ENCODE peak calls at places on chromosomes 5 and 9, in ten cellular contexts. M, R, I, J, S, G, P, E, A and X are unnamed samples.

GRCh38 chr9:129351642-129352151 is 173.6 kb upstream of the IER5L start:
- DNase-seq in M (no peak), R (no peak), I (no peak), J (peak; percentile 41), S (peak; percentile 25), G (peak; percentile 75), P (no peak), E (no peak), A (no peak), X (no peak)

GRCh38 chr9:90099262-90099982 is 494.6 kb downstream of the GADD45G start:
- DNase-seq in M (no peak), R (peak; percentile 22), I (no peak), J (no peak), S (no peak), G (peak; percentile 36), P (no peak), E (peak; percentile 25), A (no peak), X (no peak)

GRCh38 chr5:136014049-136014516 is 14.7 kb upstream of the TGFBI start:
- DNase-seq in M (peak; percentile 60), R (no peak), I (no peak), J (no peak), S (peak; percentile 66), G (no peak), P (no peak), E (peak; percentile 82), A (no peak), X (no peak)

GRCh38 chr9:128479262-128479661 is 23.5 kb downstream of the ODF2 start:
- DNase-seq in M (no peak), R (no peak), I (no peak), J (no peak), S (no peak), G (no peak), P (no peak), E (no peak), A (no peak), X (no peak)

GRCh38 chr5:154756871-154757646 is 1.9 kb downstream of the LARP1 start:
- DNase-seq in M (peak; percentile 73), R (no peak), I (no peak), J (no peak), S (peak; percentile 79), G (peak; percentile 35), P (no peak), E (peak; percentile 35), A (peak; percentile 48), X (no peak)

GRCh38 chr5:123035320-123035949 is 1.1 kb downstream of the PPIC start:
- DNase-seq in M (peak; percentile 70), R (peak; percentile 25), I (no peak), J (peak; percentile 90), S (peak; percentile 83), G (peak; percentile 67), P (no peak), E (peak; percentile 47), A (peak; percentile 38), X (no peak)

GRCh38 chr5:96687812-96688453 is 25.8 kb downstream of the CAST start:
- DNase-seq in M (no peak), R (peak; percentile 45), I (no peak), J (peak; percentile 79), S (peak; percentile 71), G (no peak), P (no peak), E (peak; percentile 79), A (no peak), X (no peak)

GRCh38 chr9:130020618-130021017 is 22.4 kb downstream of the FNBP1 start:
- DNase-seq in M (no peak), R (no peak), I (no peak), J (no peak), S (peak; percentile 36), G (no peak), P (no peak), E (peak; percentile 49), A (no peak), X (no peak)

GRCh38 chr5:84487963-84488362 is 103.3 kb upstream of the EDIL3 start:
- DNase-seq in M (no peak), R (peak; percentile 97), I (peak; percentile 82), J (no peak), S (peak; percentile 32), G (no peak), P (no peak), E (peak; percentile 96), A (no peak), X (no peak)

GRCh38 chr5:172353271-172353807 is 69.8 kb upstream of the UBTD2 start:
- DNase-seq in M (no peak), R (no peak), I (no peak), J (no peak), S (no peak), G (no peak), P (no peak), E (peak; percentile 45), A (no peak), X (no peak)

GRCh38 chr5:37090781-37091180 is 158.4 kb downstream of the CPLANE1 start:
- DNase-seq in M (no peak), R (no peak), I (peak; percentile 7), J (no peak), S (no peak), G (no peak), P (no peak), E (peak; percentile 26), A (no peak), X (no peak)

GRCh38 chr5:139272471-139273321 is 20.8 kb upstream of the MATR3 start:
- DNase-seq in M (no peak), R (peak; percentile 28), I (no peak), J (no peak), S (peak; percentile 77), G (no peak), P (no peak), E (peak; percentile 34), A (no peak), X (no peak)

GRCh38 chr9:13863112-13863511 is 450.8 kb downstream of the NFIB start:
- DNase-seq in M (no peak), R (no peak), I (no peak), J (no peak), S (peak; percentile 27), G (no peak), P (no peak), E (peak; percentile 65), A (no peak), X (no peak)

GRCh38 chr5:68070641-68071191 is 144.8 kb upstream of the PIK3R1 start:
- DNase-seq in M (no peak), R (no peak), I (no peak), J (no peak), S (peak; percentile 32), G (no peak), P (no peak), E (peak; percentile 20), A (no peak), X (peak; percentile 72)

GRCh38 chr5:150779397-150780179 is 1.0 kb downstream of the SMIM3 start:
- DNase-seq in M (no peak), R (no peak), I (no peak), J (no peak), S (peak; percentile 80), G (no peak), P (no peak), E (peak; percentile 49), A (no peak), X (no peak)

GRCh38 chr9:136723989-136724388 is 11.6 kb downstream of the DIPK1B start:
- DNase-seq in M (no peak), R (no peak), I (no peak), J (no peak), S (no peak), G (no peak), P (no peak), E (no peak), A (no peak), X (no peak)

GRCh38 chr9:136726118-136726517 is 13.7 kb downstream of the DIPK1B start:
- DNase-seq in M (no peak), R (no peak), I (no peak), J (no peak), S (no peak), G (no peak), P (no peak), E (no peak), A (no peak), X (no peak)

GRCh38 chr9:136726631-136727191 is 14.3 kb downstream of the DIPK1B start:
- DNase-seq in M (no peak), R (peak; percentile 17), I (no peak), J (no peak), S (peak; percentile 58), G (no peak), P (no peak), E (peak; percentile 27), A (no peak), X (peak; percentile 36)

GRCh38 chr9:136724772-136725171 is 12.4 kb downstream of the DIPK1B start:
- DNase-seq in M (no peak), R (no peak), I (no peak), J (no peak), S (no peak), G (no peak), P (no peak), E (no peak), A (no peak), X (no peak)

GRCh38 chr9:136725612-136726011 is 13.2 kb downstream of the DIPK1B start:
- DNase-seq in M (no peak), R (no peak), I (no peak), J (no peak), S (no peak), G (no peak), P (no peak), E (no peak), A (no peak), X (no peak)
- H3K4me3 ChIP-seq in M (peak overlapping the region; percentile 93), R (peak overlapping the region; percentile 93), I (peak overlapping the region; percentile 75), J (peak overlapping the region; percentile 91), S (peak overlapping the region; percentile 85), G (no peak overlapping the region), P (no peak overlapping the region), E (peak overlapping the region; percentile 98), A (peak overlapping the region; percentile 75), X (no peak overlapping the region)

GRCh38 chr5:101012880-101013279 is 109.8 kb upstream of the ST8SIA4 start:
- DNase-seq in M (no peak), R (no peak), I (no peak), J (no peak), S (no peak), G (no peak), P (no peak), E (no peak), A (no peak), X (no peak)
- TF ChIP-seq CTCF in M (no peak), R (peak; percentile 29), I (no peak), J (no peak), S (no peak), G (no peak), P (peak; percentile 37), E (no peak), A (no peak), X (no peak)

GRCh38 chr9:93942176-93942575 is 13.0 kb downstream of the BARX1 start:
- DNase-seq in M (no peak), R (no peak), I (no peak), J (no peak), S (no peak), G (no peak), P (no peak), E (no peak), A (no peak), X (no peak)
- H3K4me3 ChIP-seq in M (no peak overlapping the region), R (no peak overlapping the region), I (no peak overlapping the region), J (no peak overlapping the region), S (no peak overlapping the region), G (no peak overlapping the region), P (no peak overlapping the region), E (no peak overlapping the region), A (no peak overlapping the region), X (no peak overlapping the region)

DNA sequence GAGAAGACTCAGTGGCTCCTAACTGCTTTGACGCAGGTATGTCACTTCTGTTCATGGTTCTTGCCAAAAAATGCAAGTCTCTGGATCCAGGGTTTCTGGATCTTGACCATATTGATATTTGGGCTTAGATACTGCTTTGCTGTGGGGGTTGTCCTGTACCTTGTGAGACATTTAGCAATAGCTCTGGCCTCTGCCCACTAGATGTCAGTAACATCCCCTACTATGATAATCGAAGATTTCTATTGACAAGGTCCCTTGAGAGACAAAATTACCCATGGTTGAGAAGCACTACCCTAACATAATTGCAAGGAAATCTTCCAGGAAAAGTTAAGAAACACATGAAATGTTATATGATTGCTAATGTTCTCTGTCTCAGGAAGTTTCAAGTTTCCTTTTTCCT is 285.4 kb downstream of the TMEM232 start:
- DNase-seq in M (no peak), R (peak; percentile 53), I (no peak), J (no peak), S (peak; percentile 41), G (peak; percentile 22), P (peak; percentile 16), E (peak; percentile 48), A (no peak), X (no peak)
- TF ChIP-seq CTCF in M (no peak), R (peak; percentile 71), I (peak; percentile 42), J (no peak), S (peak; percentile 57), G (peak; percentile 54), P (peak; percentile 77), E (peak; percentile 17), A (no peak), X (peak; percentile 53)